ENCODE peak calls at places on chromosomes 2 and 18, in eight cellular contexts. One of them, this sample, is unnamed.
A peak's percentile ranks its signal among the peaks of the same experiment; 100 is the strongest.

GRCh38 chr18:35910327-35910726 is 62.2 kb upstream of the RMP24 start:
- DNase-seq in neuronal stem cell: no peak
- DNase-seq in iPS-NIHi11: no peak
- DNase-seq in GM04504: no peak
- DNase-seq in activated T-cell treated with anti-CD3 and anti-CD28 coated beads for 1 hour: no peak
- DNase-seq in NCI-H460: no peak
- DNase-seq in mucosa of gallbladder: no peak
- DNase-seq in epithelial cell of esophagus: no peak
- DNase-seq in this sample: no peak

GRCh38 chr2:237858294-237859081 is 935 bp upstream of the RAMP1 start:
- DNase-seq in neuronal stem cell: peak; percentile 57
- DNase-seq in iPS-NIHi11: peak; percentile 81
- DNase-seq in GM04504: peak; percentile 62
- DNase-seq in activated T-cell treated with anti-CD3 and anti-CD28 coated beads for 1 hour: no peak
- DNase-seq in NCI-H460: peak; percentile 70
- DNase-seq in mucosa of gallbladder: peak; percentile 76
- DNase-seq in epithelial cell of esophagus: peak; percentile 85
- DNase-seq in this sample: peak; percentile 77

GRCh38 chr2:120486441-120486840 is 140.5 kb downstream of the INHBB start:
- DNase-seq in neuronal stem cell: no peak
- DNase-seq in iPS-NIHi11: no peak
- DNase-seq in GM04504: no peak
- DNase-seq in activated T-cell treated with anti-CD3 and anti-CD28 coated beads for 1 hour: no peak
- DNase-seq in NCI-H460: no peak
- DNase-seq in mucosa of gallbladder: no peak
- DNase-seq in epithelial cell of esophagus: no peak
- DNase-seq in this sample: no peak

GRCh38 chr18:77554061-77554460 is 304.4 kb downstream of the GALR1 start:
- DNase-seq in neuronal stem cell: no peak
- DNase-seq in iPS-NIHi11: no peak
- DNase-seq in GM04504: no peak
- DNase-seq in activated T-cell treated with anti-CD3 and anti-CD28 coated beads for 1 hour: no peak
- DNase-seq in NCI-H460: no peak
- DNase-seq in mucosa of gallbladder: no peak
- DNase-seq in epithelial cell of esophagus: no peak
- DNase-seq in this sample: no peak

GRCh38 chr2:52976132-52976949 is 791.3 kb upstream of the CHAC2 start:
- DNase-seq in neuronal stem cell: peak; percentile 30
- DNase-seq in iPS-NIHi11: peak; percentile 34
- DNase-seq in GM04504: no peak
- DNase-seq in activated T-cell treated with anti-CD3 and anti-CD28 coated beads for 1 hour: no peak
- DNase-seq in NCI-H460: peak; percentile 52
- DNase-seq in mucosa of gallbladder: no peak
- DNase-seq in epithelial cell of esophagus: peak; percentile 45
- DNase-seq in this sample: peak; percentile 10

GRCh38 chr2:27915191-27915590 is 24.7 kb downstream of the BABAM2 start:
- DNase-seq in neuronal stem cell: no peak
- DNase-seq in iPS-NIHi11: no peak
- DNase-seq in GM04504: peak; percentile 31
- DNase-seq in activated T-cell treated with anti-CD3 and anti-CD28 coated beads for 1 hour: no peak
- DNase-seq in NCI-H460: no peak
- DNase-seq in mucosa of gallbladder: no peak
- DNase-seq in epithelial cell of esophagus: no peak
- DNase-seq in this sample: no peak

GRCh38 chr18:10041180-10041579 is 127.4 kb downstream of the VAPA start:
- DNase-seq in neuronal stem cell: no peak
- DNase-seq in iPS-NIHi11: no peak
- DNase-seq in GM04504: peak; percentile 57
- DNase-seq in activated T-cell treated with anti-CD3 and anti-CD28 coated beads for 1 hour: no peak
- DNase-seq in NCI-H460: no peak
- DNase-seq in mucosa of gallbladder: peak; percentile 62
- DNase-seq in epithelial cell of esophagus: no peak
- DNase-seq in this sample: no peak

GRCh38 chr2:219296631-219297391 is 12.4 kb downstream of the PTPRN start:
- DNase-seq in neuronal stem cell: no peak
- DNase-seq in iPS-NIHi11: no peak
- DNase-seq in GM04504: no peak
- DNase-seq in activated T-cell treated with anti-CD3 and anti-CD28 coated beads for 1 hour: no peak
- DNase-seq in NCI-H460: no peak
- DNase-seq in mucosa of gallbladder: no peak
- DNase-seq in epithelial cell of esophagus: no peak
- DNase-seq in this sample: no peak

GRCh38 chr2:187547353-187547979 is 6.8 kb downstream of the TFPI start:
- DNase-seq in neuronal stem cell: no peak
- DNase-seq in iPS-NIHi11: no peak
- DNase-seq in GM04504: peak; percentile 82
- DNase-seq in activated T-cell treated with anti-CD3 and anti-CD28 coated beads for 1 hour: no peak
- DNase-seq in NCI-H460: peak; percentile 93
- DNase-seq in mucosa of gallbladder: peak; percentile 40
- DNase-seq in epithelial cell of esophagus: peak; percentile 90
- DNase-seq in this sample: peak; percentile 96

GRCh38 chr2:157334797-157335196 is 9.2 kb upstream of the ERMN start:
- DNase-seq in neuronal stem cell: no peak
- DNase-seq in iPS-NIHi11: no peak
- DNase-seq in GM04504: no peak
- DNase-seq in activated T-cell treated with anti-CD3 and anti-CD28 coated beads for 1 hour: no peak
- DNase-seq in NCI-H460: no peak
- DNase-seq in mucosa of gallbladder: no peak
- DNase-seq in epithelial cell of esophagus: no peak
- DNase-seq in this sample: no peak

GRCh38 chr2:1973636-1974035 is 229.3 kb upstream of the PXDN start:
- DNase-seq in neuronal stem cell: no peak
- DNase-seq in iPS-NIHi11: no peak
- DNase-seq in GM04504: no peak
- DNase-seq in activated T-cell treated with anti-CD3 and anti-CD28 coated beads for 1 hour: no peak
- DNase-seq in NCI-H460: no peak
- DNase-seq in mucosa of gallbladder: no peak
- DNase-seq in epithelial cell of esophagus: no peak
- DNase-seq in this sample: no peak

GRCh38 chr2:5077479-5078089 is 614.6 kb upstream of the SOX11 start:
- DNase-seq in neuronal stem cell: no peak
- DNase-seq in iPS-NIHi11: no peak
- DNase-seq in GM04504: no peak
- DNase-seq in activated T-cell treated with anti-CD3 and anti-CD28 coated beads for 1 hour: no peak
- DNase-seq in NCI-H460: no peak
- DNase-seq in mucosa of gallbladder: no peak
- DNase-seq in epithelial cell of esophagus: peak; percentile 13
- DNase-seq in this sample: peak; percentile 85